ENCODE peak calls at places on chromosomes 12 and 14, in eight cellular contexts. Q is ELR; U is heart left ventricle; T is activated CD4-positive, CD25-positive, alpha-beta regulatory T cell treated with anti-CD3 and anti-CD28 coated beads, Interleukin-2, amount 50 U/mL, for 72 hours; M is tibial artery; Y is posterior cingulate gyrus; G is ecto neural progenitor cell; H is T-helper 2 cell. B is an unnamed sample.

GRCh38 chr12:131698286-131698685 is 12.6 kb upstream of the SFSWAP start:
- DNase-seq in Q (no peak), U (no peak), T (no peak), M (no peak), Y (no peak), G (no peak), H (no peak), B (no peak)

GRCh38 chr14:36997843-36998242 is 174.6 kb downstream of the SLC25A21 start:
- DNase-seq in Q (no peak), U (no peak), T (no peak), M (no peak), Y (no peak), G (no peak), H (no peak), B (no peak)

GRCh38 chr14:80618751-80619329 is 322.7 kb downstream of the CEP128 start:
- DNase-seq in Q (no peak), U (no peak), T (no peak), M (no peak), Y (no peak), G (no peak), H (no peak), B (no peak)

GRCh38 chr12:10196210-10196609 is 16.5 kb upstream of the GABARAPL1 start:
- DNase-seq in Q (no peak), U (no peak), T (no peak), M (no peak), Y (no peak), G (no peak), H (no peak), B (no peak)

GRCh38 chr12:43551971-43552559 is at the start of gene ADAMTS20:
- DNase-seq in Q (no peak), U (no peak), T (no peak), M (no peak), Y (no peak), G (peak), H (no peak), B (no peak)

GRCh38 chr12:102903318-102904007 is 13.6 kb downstream of the PAH start:
- DNase-seq in Q (no peak), U (no peak), T (no peak), M (no peak), Y (no peak), G (no peak), H (no peak), B (no peak)

GRCh38 chr12:124828264-124829007 is 35.2 kb downstream of the SCARB1 start:
- DNase-seq in Q (peak), U (no peak), T (no peak), M (no peak), Y (peak), G (no peak), H (no peak), B (no peak)

GRCh38 chr12:131407221-131408035 is 303.5 kb upstream of the SFSWAP start:
- DNase-seq in Q (no peak), U (no peak), T (no peak), M (no peak), Y (no peak), G (no peak), H (no peak), B (no peak)

GRCh38 chr12:71439613-71440392 is at the start of gene LGR5:
- DNase-seq in Q (peak), U (peak), T (no peak), M (peak), Y (peak), G (peak), H (no peak), B (no peak)

GRCh38 chr12:131155131-131155530 is 201.4 kb downstream of the ADGRD1 start:
- DNase-seq in Q (no peak), U (no peak), T (no peak), M (no peak), Y (no peak), G (no peak), H (no peak), B (peak)

GRCh38 chr12:65313704-65314317 is 35.3 kb downstream of the MSRB3 start:
- DNase-seq in Q (peak), U (no peak), T (no peak), M (no peak), Y (no peak), G (no peak), H (no peak), B (no peak)

GRCh38 chr14:93112891-93113677 is 2.6 kb downstream of the ITPK1 start:
- DNase-seq in Q (peak), U (peak), T (peak), M (peak), Y (peak), G (peak), H (peak), B (peak)

GRCh38 chr12:90959538-90960139 is 4.7 kb upstream of the CCER1 start:
- DNase-seq in Q (peak), U (no peak), T (no peak), M (no peak), Y (no peak), G (no peak), H (no peak), B (no peak)

B was measured in esophagus muscularis mucosa.